ENCODE peak calls at places on chromosomes 7 and 10, in six cellular contexts. T is transverse colon, V is fibroblast of mammary gland, F is spleen, P is neural progenitor cell, Y is fibroblast of pulmonary artery. K is an unnamed sample.

GRCh38 chr10:126124923-126125322 is 228.6 kb downstream of the FANK1 start:
- DNase-seq in V (no peak), F (no peak), P (no peak), Y (no peak), T (no peak), K (no peak)

GRCh38 chr10:44051584-44052385 is 333.1 kb downstream of the CXCL12 start:
- DNase-seq in T (no peak), V (peak), P (no peak), F (no peak), Y (peak), K (no peak)

GRCh38 chr7:155338632-155339320 is 41.1 kb downstream of the INSIG1 start:
- DNase-seq in F (no peak), V (no peak), Y (no peak), P (no peak), T (no peak), K (no peak)

GRCh38 chr7:134083766-134084487 is 43.2 kb upstream of the LRGUK start:
- DNase-seq in V (peak), F (no peak), Y (no peak), T (no peak), P (no peak), K (peak)

GRCh38 chr7:50497068-50497642 is 47.0 kb upstream of the FIGNL1 start:
- DNase-seq in V (peak), Y (peak), F (peak), T (peak), P (no peak), K (peak)

GRCh38 chr10:61140765-61141392 is 196.9 kb upstream of the RHOBTB1 start:
- DNase-seq in F (no peak), Y (peak), V (peak), T (no peak), P (peak), K (peak)

GRCh38 chr10:69696073-69696731 is 66.2 kb downstream of the FAM241B start:
- DNase-seq in F (no peak), Y (peak), P (peak), V (peak), T (no peak), K (peak)

GRCh38 chr10:118792501-118792900 is 37.7 kb upstream of the CACUL1 start:
- DNase-seq in P (no peak), F (no peak), V (peak), Y (peak), T (peak), K (no peak)

DNA sequence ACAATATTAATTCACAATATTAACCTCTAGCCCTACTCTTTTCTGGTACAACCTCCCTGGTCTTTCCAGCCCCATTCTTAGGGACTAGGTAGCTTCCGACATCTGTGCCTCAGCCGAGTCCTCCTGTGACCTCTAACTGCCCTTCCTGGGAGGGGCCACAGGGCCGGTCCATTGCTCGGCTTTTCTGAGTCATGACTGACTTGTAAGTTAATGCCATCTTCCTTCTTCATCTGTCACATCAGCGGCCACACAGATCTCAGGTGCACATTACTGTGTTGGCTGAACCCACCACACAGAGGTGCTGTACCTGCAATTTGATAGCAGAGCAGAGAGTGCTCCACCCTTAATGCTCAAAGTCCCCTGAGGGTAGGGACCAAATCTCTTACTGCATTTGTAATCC is 4.1 kb upstream of the CPA4 start:
- DNase-seq in P (no peak), Y (no peak), F (no peak), T (no peak), V (no peak), K (no peak)
- TF ChIP-seq CTCF in P (no peak), Y (no peak), F (no peak), T (no peak), V (no peak), K (no peak)

GRCh38 chr10:46282460-46283216 is 4.2 kb upstream of the ANTXRL start:
- DNase-seq in F (peak), Y (peak), P (peak), V (peak), T (peak), K (peak)
- H3K4me3 ChIP-seq in F (peak), Y (peak), P (peak), V (no peak), T (peak), K (peak)

GRCh38 chr10:49268185-49268584 is 30.8 kb upstream of the C10orf71 start:
- DNase-seq in T (no peak), F (no peak), V (no peak), Y (no peak), P (no peak), K (no peak)
- TF ChIP-seq CTCF in T (no peak), F (no peak), V (no peak), Y (no peak), P (no peak), K (no peak)

GRCh38 chr10:97865488-97865887 is 15.8 kb downstream of the GOLGA7B start:
- DNase-seq in T (no peak), Y (no peak), P (no peak), F (peak), V (no peak), K (no peak)

GRCh38 chr10:97861351-97861750 is 11.7 kb downstream of the GOLGA7B start:
- DNase-seq in Y (peak), V (peak), F (peak), T (no peak), P (no peak), K (peak)

GRCh38 chr10:97861924-97862323 is 12.3 kb downstream of the GOLGA7B start:
- DNase-seq in V (no peak), F (no peak), Y (no peak), T (no peak), P (peak), K (no peak)

GRCh38 chr10:97866524-97867219 is 17.0 kb downstream of the GOLGA7B start:
- DNase-seq in Y (no peak), V (no peak), P (peak), F (peak), T (no peak), K (no peak)

GRCh38 chr10:97863808-97864207 is 14.2 kb downstream of the GOLGA7B start:
- DNase-seq in Y (no peak), P (no peak), V (no peak), F (peak), T (no peak), K (no peak)
- H3K4me3 ChIP-seq in Y (no peak), P (no peak), V (no peak), F (no peak), T (no peak), K (no peak)

GRCh38 chr10:34078017-34078416 is 737.1 kb downstream of the PARD3 start:
- DNase-seq in V (no peak), T (no peak), Y (peak), P (no peak), F (no peak), K (no peak)
- TF ChIP-seq CTCF in V (peak), T (no peak), Y (peak), P (no peak), F (no peak), K (no peak)

DNA sequence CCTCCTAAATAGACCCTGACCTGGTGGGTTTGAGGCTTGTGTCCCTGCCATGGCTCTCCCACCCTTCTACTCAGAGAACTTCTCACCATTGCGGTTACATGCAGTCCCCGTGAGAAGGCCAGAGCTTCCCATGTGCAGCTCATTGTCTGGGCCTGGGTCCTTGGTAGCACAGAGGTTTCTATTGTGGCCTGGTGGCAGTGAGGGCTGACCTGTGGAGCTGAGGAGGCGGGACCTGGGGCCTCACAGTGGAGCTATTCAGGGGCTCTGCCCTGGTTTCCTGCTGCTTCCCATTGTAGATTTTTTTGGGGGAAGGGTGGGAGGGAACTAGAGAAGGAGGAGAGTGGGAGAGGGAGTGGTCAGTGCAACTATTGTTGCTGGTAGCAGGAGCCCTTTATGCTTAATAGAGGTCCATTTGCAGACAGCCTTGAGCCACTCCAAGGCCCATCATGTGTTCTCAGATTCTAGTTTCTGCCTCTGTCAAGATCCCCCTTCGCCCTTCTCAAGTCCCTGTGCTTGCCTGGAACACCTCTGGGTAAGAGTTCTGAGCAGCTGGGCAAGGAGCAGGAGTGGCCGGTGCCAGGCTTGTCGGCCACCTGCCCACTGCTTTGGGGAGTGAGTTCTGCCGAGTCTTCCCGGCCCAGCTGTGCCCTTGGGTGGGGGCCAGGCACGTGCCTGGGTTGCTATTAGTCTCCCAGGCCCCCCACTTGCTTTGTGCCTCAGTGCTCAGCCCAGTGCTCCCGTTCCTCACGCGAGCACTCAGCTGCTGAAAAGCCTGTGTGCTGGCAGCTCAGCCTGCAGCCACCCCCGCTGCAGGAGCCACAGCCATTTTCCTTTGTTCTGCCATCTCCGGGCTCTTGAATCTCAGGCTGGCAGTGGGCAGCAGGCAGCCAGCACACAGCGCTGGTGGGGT is 10.7 kb downstream of the TSPAN14 start:
- DNase-seq in Y (peak), T (no peak), F (peak), P (peak), V (no peak), K (no peak)
- H3K4me3 ChIP-seq in Y (peak), T (no peak), F (peak), P (peak), V (no peak), K (no peak)